ENCODE peak calls at places on chromosome 13, in nine cellular contexts. L, R, D, V, C, F, Z, M and J are unnamed samples. For H3K27me3, the result is how much of the 10 kb centered on the place peaks cover.

GRCh38 chr13:29511980-29512379 is 83.5 kb downstream of the SLC7A1 start:
- DNase-seq in L (no peak), R (no peak), D (no peak), V (no peak), C (no peak), F (no peak), Z (peak), M (peak), J (no peak)

GRCh38 chr13:98263841-98264240 is 86.8 kb upstream of the RNF113B start:
- DNase-seq in L (no peak), R (no peak), D (no peak), V (no peak), C (no peak), F (no peak), Z (no peak), M (no peak), J (no peak)

GRCh38 chr13:73492811-73493210 is 434.0 kb downstream of the KLF5 start:
- DNase-seq in L (no peak), R (no peak), D (no peak), V (no peak), C (no peak), F (no peak), Z (peak), M (peak), J (no peak)

GRCh38 chr13:44843403-44843802 is 145.9 kb downstream of the NUFIP1 start:
- DNase-seq in L (no peak), R (no peak), D (no peak), V (no peak), C (no peak), F (no peak), Z (peak), M (peak), J (no peak)

GRCh38 chr13:112545866-112546265 is 42.1 kb downstream of the TUBGCP3 start:
- DNase-seq in L (no peak), R (no peak), D (peak), V (no peak), C (no peak), F (peak), Z (peak), M (peak), J (peak)

GRCh38 chr13:100273576-100273975 is 184.7 kb downstream of the PCCA start:
- DNase-seq in L (no peak), R (no peak), D (no peak), V (no peak), C (no peak), F (no peak), Z (no peak), M (no peak), J (no peak)

GRCh38 chr13:109180905-109181425 is 551.6 kb downstream of the MYO16 start:
- DNase-seq in L (no peak), R (no peak), D (peak), V (no peak), C (no peak), F (peak), Z (peak), M (peak), J (peak)

GRCh38 chr13:26221399-26221720 is 754 bp downstream of the RNF6 start:
- DNase-seq in L (no peak), R (no peak), D (no peak), V (no peak), C (no peak), F (no peak), Z (no peak), M (no peak), J (no peak)

GRCh38 chr13:113653264-113654174 is 4.5 kb downstream of the ATP4B start:
- DNase-seq in L (peak), R (peak), D (no peak), V (no peak), C (no peak), F (no peak), Z (no peak), M (no peak), J (no peak)

GRCh38 chr13:112657850-112658445 is 31.9 kb upstream of the ATP11A start:
- DNase-seq in L (no peak), R (peak), D (peak), V (no peak), C (no peak), F (peak), Z (peak), M (peak), J (peak)

GRCh38 chr13:39217471-39217870 is 179.2 kb downstream of the NHLRC3 start:
- DNase-seq in L (no peak), R (no peak), D (no peak), V (no peak), C (no peak), F (no peak), Z (no peak), M (no peak), J (no peak)
- TF ChIP-seq CTCF in L (no peak), R (no peak), D (no peak), V (no peak), C (no peak), F (no peak), Z (no peak), M (no peak), J (no peak)

GRCh38 chr13:27794921-27795717 is 2.8 kb downstream of the GSX1 start:
- DNase-seq in L (no peak), R (no peak), D (no peak), V (no peak), C (no peak), F (no peak), Z (no peak), M (no peak), J (no peak)
- H3K27me3 ChIP-seq in L (half or more), R (under half), D (half or more), V (under half), C (half or more), F (half or more), Z (half or more), M (half or more), J (half or more)

GRCh38 chr13:93775507-93776108 is 549.0 kb downstream of the GPC6 start:
- DNase-seq in L (no peak), R (no peak), D (no peak), V (no peak), C (no peak), F (peak), Z (peak), M (peak), J (peak)
- H3K4me3 ChIP-seq in L (no peak), R (no peak), D (no peak), V (peak), C (no peak), F (no peak), Z (no peak), M (peak), J (no peak)

DNA sequence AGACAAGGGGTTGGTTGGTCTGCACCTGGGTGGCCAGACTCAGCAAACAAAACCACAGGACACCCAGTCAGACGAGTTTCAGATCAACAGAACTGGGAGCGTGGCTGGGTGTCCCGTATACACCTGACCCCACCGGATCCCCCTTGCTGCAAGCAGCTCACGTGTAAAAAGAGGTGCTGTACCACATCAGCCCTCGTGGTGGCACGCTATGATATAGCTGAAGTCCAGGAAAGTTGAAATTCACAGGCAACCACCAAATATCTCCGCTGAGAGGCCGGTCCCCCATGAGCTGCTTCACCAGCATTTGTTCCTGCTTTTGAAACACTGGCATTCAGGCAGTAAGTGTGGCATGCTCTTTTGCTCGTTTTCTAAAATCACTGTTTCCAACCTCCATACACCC is 92.3 kb downstream of the TUBA3C start:
- DNase-seq in L (no peak), R (no peak), D (no peak), V (no peak), C (no peak), F (no peak), Z (no peak), M (no peak), J (no peak)
- TF ChIP-seq CTCF in L (no peak), R (no peak), D (no peak), V (no peak), C (no peak), F (no peak), Z (no peak), M (no peak), J (no peak)

DNA sequence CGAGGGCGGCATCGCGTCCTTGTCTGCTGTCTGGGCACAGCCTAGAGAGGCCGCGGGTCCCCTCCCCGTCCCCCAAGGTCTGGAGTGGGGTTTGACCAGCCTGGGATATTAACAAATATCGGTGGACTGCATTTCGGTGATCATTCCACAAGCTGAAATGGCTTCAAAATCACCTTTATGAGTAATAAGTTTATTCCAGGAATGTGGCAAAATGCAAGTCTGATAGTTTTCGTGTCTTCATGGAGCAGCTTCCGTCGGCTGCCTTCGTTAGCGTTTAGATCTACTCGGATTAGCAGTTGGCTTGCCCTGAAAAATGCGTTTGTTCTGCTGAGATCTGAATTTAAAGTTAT is 1.1 kb upstream of the GJA3 start:
- DNase-seq in L (no peak), R (no peak), D (no peak), V (no peak), C (no peak), F (no peak), Z (no peak), M (no peak), J (no peak)
- H3K27me3 ChIP-seq in L (under half), R (under half), D (half or more), V (under half), C (under half), F (under half), Z (under half), M (under half), J (under half)

GRCh38 chr13:90746230-90746629 is 601.3 kb upstream of the MIR17HG start:
- DNase-seq in L (no peak), R (no peak), D (no peak), V (no peak), C (no peak), F (no peak), Z (no peak), M (no peak), J (no peak)

GRCh38 chr13:90750957-90751356 is 596.5 kb upstream of the MIR17HG start:
- DNase-seq in L (no peak), R (no peak), D (no peak), V (no peak), C (no peak), F (no peak), Z (no peak), M (no peak), J (no peak)

GRCh38 chr13:90752070-90752469 is 595.4 kb upstream of the MIR17HG start:
- DNase-seq in L (no peak), R (no peak), D (no peak), V (no peak), C (no peak), F (no peak), Z (no peak), M (no peak), J (no peak)

GRCh38 chr13:90750021-90750420 is 597.5 kb upstream of the MIR17HG start:
- DNase-seq in L (no peak), R (no peak), D (no peak), V (no peak), C (no peak), F (no peak), Z (no peak), M (no peak), J (no peak)
- H3K4me3 ChIP-seq in L (no peak), R (no peak), D (no peak), V (no peak), C (no peak), F (no peak), Z (no peak), M (no peak), J (no peak)

GRCh38 chr13:84132491-84132890 is 250.2 kb upstream of the SLITRK1 start:
- DNase-seq in L (no peak), R (no peak), D (no peak), V (no peak), C (no peak), F (no peak), Z (no peak), M (no peak), J (no peak)
- TF ChIP-seq CTCF in L (no peak), R (no peak), D (no peak), V (no peak), C (no peak), F (no peak), Z (no peak), M (no peak), J (no peak)

DNA sequence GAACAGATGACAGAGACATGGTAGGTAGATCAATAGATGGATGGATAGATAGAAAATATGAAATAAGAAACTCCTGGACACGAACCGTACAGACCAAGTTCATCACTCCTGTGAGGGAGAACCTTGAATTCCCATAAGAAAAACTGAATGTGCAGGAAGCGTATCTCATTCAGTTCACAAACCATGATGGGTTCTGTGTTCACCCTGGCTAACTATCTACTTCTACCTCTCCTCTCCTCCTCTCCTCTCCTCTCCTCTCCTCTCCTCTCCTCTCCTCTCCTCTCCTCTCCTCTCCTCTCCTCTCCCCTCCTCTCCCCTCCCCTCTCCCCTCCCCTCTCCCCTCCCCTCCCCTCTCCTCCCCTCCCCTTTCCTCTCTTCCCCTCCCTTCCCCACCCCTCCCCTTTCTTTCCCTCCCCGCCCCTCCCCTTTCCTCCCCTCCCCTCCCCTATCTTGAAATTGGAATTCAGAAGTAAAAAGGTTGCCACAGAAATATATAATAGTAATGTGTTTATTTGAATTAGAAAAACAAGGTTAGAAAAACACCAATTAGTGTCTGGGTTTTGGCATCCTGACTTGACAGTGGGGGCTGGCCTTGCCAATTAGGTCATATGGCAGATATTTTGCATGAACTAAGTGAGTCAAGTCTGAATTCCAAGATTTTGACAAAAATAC is 75.9 kb downstream of the ANKRD10 start:
- DNase-seq in L (no peak), R (no peak), D (no peak), V (no peak), C (no peak), F (no peak), Z (no peak), M (no peak), J (no peak)
- H3K27me3 ChIP-seq in L (under half), R (under half), D (under half), V (under half), C (under half), F (under half), Z (under half), M (under half), J (under half)

GRCh38 chr13:58495668-58496067 is 864.1 kb downstream of the PCDH17 start:
- DNase-seq in L (no peak), R (no peak), D (no peak), V (no peak), C (no peak), F (no peak), Z (peak), M (no peak), J (no peak)
- H3K4me3 ChIP-seq in L (no peak), R (no peak), D (no peak), V (no peak), C (no peak), F (no peak), Z (no peak), M (no peak), J (no peak)